ENCODE peak calls at places on chromosomes 6 and 20, in four cellular contexts. One of them, this sample, is unnamed.

GRCh38 chr6:45998524-45998923 is 17.1 kb downstream of the CLIC5 start:
- DNase-seq in Panc1: no peak
- DNase-seq in HepG2: no peak
- DNase-seq in K562: no peak
- DNase-seq in this sample: no peak

GRCh38 chr6:105849741-105850140 is 236.4 kb upstream of the PRDM1 start:
- DNase-seq in Panc1: no peak
- DNase-seq in HepG2: no peak
- DNase-seq in K562: no peak
- DNase-seq in this sample: no peak

GRCh38 chr20:41468994-41469600 is 102.5 kb upstream of the EMILIN3 start:
- DNase-seq in K562: no peak
- DNase-seq in HepG2: no peak
- DNase-seq in Panc1: no peak
- DNase-seq in this sample: no peak

GRCh38 chr20:1266167-1266973 is at the start of gene SNPH:
- DNase-seq in K562: peak
- DNase-seq in Panc1: no peak
- DNase-seq in HepG2: no peak
- DNase-seq in this sample: peak

GRCh38 chr20:36312724-36313441 is 6.7 kb downstream of the DLGAP4 start:
- DNase-seq in Panc1: no peak
- DNase-seq in HepG2: no peak
- DNase-seq in K562: no peak
- DNase-seq in this sample: no peak

GRCh38 chr6:43929511-43929910 is 159.5 kb downstream of the VEGFA start:
- DNase-seq in HepG2: no peak
- DNase-seq in Panc1: no peak
- DNase-seq in K562: no peak
- DNase-seq in this sample: no peak

GRCh38 chr6:132412656-132413500 is 11.6 kb upstream of the MOXD1 start:
- DNase-seq in K562: no peak
- DNase-seq in HepG2: no peak
- DNase-seq in Panc1: no peak
- DNase-seq in this sample: no peak

GRCh38 chr20:35902545-35902941 is 51.8 kb downstream of the SCAND1 start:
- DNase-seq in K562: peak
- DNase-seq in Panc1: no peak
- DNase-seq in HepG2: no peak
- DNase-seq in this sample: no peak

GRCh38 chr20:8152183-8152582 is 20.1 kb downstream of the PLCB1 start:
- DNase-seq in HepG2: no peak
- DNase-seq in K562: no peak
- DNase-seq in Panc1: no peak
- DNase-seq in this sample: no peak

GRCh38 chr20:10671221-10671849 is 2.5 kb downstream of the JAG1 start:
- DNase-seq in HepG2: peak
- DNase-seq in K562: peak
- DNase-seq in Panc1: peak
- DNase-seq in this sample: no peak

GRCh38 chr6:43699564-43700186 is 12.1 kb upstream of the MRPS18A start:
- DNase-seq in HepG2: peak
- DNase-seq in Panc1: no peak
- DNase-seq in K562: no peak
- DNase-seq in this sample: no peak

GRCh38 chr6:79173378-79173777 is 61.1 kb downstream of the HMGN3 start:
- DNase-seq in K562: no peak
- DNase-seq in Panc1: no peak
- DNase-seq in HepG2: no peak
- DNase-seq in this sample: no peak

GRCh38 chr6:52261229-52261628 is 16.9 kb upstream of the IL17F start:
- DNase-seq in K562: no peak
- DNase-seq in HepG2: no peak
- DNase-seq in Panc1: no peak
- DNase-seq in this sample: no peak
- TF ChIP-seq TCF7L2 in K562: no peak
- TF ChIP-seq TCF7L2 in HepG2: no peak
- TF ChIP-seq TCF7L2 in Panc1: no peak
- TF ChIP-seq TCF7L2 in this sample: no peak

DNA sequence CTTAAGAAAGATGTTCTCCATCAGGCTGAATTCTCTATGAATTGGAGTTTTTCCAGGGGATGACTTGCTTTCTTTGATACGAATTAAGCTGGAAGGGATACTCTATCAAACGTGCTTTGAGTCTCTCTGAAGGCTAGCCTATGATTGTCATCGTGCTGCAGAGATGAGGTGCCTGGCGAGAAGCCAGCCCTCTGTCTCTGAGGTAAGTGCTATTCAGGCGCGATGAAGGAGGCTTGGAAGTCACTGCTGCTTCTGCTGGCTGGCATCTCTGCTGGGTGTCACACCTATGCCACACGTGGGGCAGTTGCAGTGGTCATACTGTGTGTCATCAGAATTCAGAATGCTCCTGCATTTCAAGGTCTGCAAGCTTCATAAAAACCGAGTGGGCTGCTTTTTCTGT is 223.7 kb downstream of the TAF4 start:
- DNase-seq in K562: no peak
- DNase-seq in Panc1: no peak
- DNase-seq in HepG2: no peak
- DNase-seq in this sample: no peak
- TF ChIP-seq TCF7L2 in K562: no peak
- TF ChIP-seq TCF7L2 in Panc1: no peak
- TF ChIP-seq TCF7L2 in HepG2: no peak
- TF ChIP-seq TCF7L2 in this sample: no peak

GRCh38 chr20:57620999-57621398 is 773 bp upstream of the ZBP1 start:
- DNase-seq in K562: no peak
- DNase-seq in HepG2: no peak
- DNase-seq in Panc1: no peak
- DNase-seq in this sample: no peak
- TF ChIP-seq TCF7L2 in K562: no peak
- TF ChIP-seq TCF7L2 in HepG2: no peak
- TF ChIP-seq TCF7L2 in Panc1: no peak
- TF ChIP-seq TCF7L2 in this sample: no peak

GRCh38 chr6:83221886-83222479 is 28.8 kb downstream of the RWDD2A start:
- DNase-seq in K562: peak
- DNase-seq in HepG2: peak
- DNase-seq in Panc1: no peak
- DNase-seq in this sample: peak
- TF ChIP-seq TCF7L2 in K562: no peak
- TF ChIP-seq TCF7L2 in HepG2: no peak
- TF ChIP-seq TCF7L2 in Panc1: no peak
- TF ChIP-seq TCF7L2 in this sample: no peak

GRCh38 chr20:6524305-6524704 is 243.2 kb upstream of the BMP2 start:
- DNase-seq in K562: no peak
- DNase-seq in HepG2: no peak
- DNase-seq in Panc1: no peak
- DNase-seq in this sample: no peak
- TF ChIP-seq TCF7L2 in K562: no peak
- TF ChIP-seq TCF7L2 in HepG2: no peak
- TF ChIP-seq TCF7L2 in Panc1: no peak
- TF ChIP-seq TCF7L2 in this sample: no peak

DNA sequence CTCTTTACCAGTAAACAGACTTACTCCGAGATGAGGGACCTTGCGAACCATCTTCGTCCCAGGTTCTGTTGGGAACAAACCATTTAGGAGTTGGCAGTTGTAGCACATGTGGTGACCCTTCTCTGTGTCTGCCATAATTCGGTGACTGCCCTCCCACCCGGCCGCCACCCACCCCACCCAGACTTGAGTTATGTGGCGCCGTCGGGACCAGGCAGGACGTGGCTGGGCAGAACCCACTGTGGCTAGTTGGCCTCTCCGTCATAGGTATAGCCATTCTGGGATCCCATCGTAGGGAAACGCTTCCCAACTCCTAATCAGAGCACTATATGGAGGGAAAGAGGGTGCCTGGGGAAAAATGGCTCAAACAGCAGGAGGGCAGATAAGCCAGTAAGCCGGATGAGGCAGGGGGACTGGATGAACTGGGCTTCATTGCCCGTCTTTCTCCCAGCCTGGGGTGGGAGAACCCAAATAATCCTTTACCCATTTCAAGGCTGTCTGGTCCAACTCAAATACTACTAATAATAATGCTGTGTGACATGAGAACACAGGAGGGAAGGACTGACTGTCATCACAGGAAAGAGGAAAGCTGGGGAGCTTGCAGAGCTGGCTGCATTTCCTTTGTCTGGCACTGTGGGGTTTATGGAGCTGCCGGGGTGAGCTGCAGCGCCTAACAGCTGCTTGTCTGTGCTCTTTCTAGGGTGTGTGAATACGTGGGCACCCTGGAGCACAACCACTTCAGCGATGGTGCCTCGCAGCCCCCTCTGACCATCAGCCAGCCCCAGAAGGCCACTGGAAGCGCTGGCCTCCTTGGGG is 73.0 kb upstream of the PBOV1 start:
- DNase-seq in Panc1: no peak
- DNase-seq in K562: no peak
- DNase-seq in HepG2: no peak
- DNase-seq in this sample: no peak
- TF ChIP-seq TCF7L2 in Panc1: no peak
- TF ChIP-seq TCF7L2 in K562: no peak
- TF ChIP-seq TCF7L2 in HepG2: no peak
- TF ChIP-seq TCF7L2 in this sample: no peak

GRCh38 chr20:23128461-23129125 is 42.5 kb upstream of the CD93 start:
- DNase-seq in Panc1: no peak
- DNase-seq in K562: no peak
- DNase-seq in HepG2: no peak
- DNase-seq in this sample: no peak

GRCh38 chr20:23129256-23129655 is 43.1 kb upstream of the CD93 start:
- DNase-seq in HepG2: no peak
- DNase-seq in K562: no peak
- DNase-seq in Panc1: no peak
- DNase-seq in this sample: no peak

GRCh38 chr20:23125625-23126191 is 39.6 kb upstream of the CD93 start:
- DNase-seq in Panc1: no peak
- DNase-seq in K562: no peak
- DNase-seq in HepG2: no peak
- DNase-seq in this sample: no peak

GRCh38 chr20:23126281-23127061 is 40.3 kb upstream of the CD93 start:
- DNase-seq in HepG2: no peak
- DNase-seq in Panc1: no peak
- DNase-seq in K562: no peak
- DNase-seq in this sample: no peak

DNA sequence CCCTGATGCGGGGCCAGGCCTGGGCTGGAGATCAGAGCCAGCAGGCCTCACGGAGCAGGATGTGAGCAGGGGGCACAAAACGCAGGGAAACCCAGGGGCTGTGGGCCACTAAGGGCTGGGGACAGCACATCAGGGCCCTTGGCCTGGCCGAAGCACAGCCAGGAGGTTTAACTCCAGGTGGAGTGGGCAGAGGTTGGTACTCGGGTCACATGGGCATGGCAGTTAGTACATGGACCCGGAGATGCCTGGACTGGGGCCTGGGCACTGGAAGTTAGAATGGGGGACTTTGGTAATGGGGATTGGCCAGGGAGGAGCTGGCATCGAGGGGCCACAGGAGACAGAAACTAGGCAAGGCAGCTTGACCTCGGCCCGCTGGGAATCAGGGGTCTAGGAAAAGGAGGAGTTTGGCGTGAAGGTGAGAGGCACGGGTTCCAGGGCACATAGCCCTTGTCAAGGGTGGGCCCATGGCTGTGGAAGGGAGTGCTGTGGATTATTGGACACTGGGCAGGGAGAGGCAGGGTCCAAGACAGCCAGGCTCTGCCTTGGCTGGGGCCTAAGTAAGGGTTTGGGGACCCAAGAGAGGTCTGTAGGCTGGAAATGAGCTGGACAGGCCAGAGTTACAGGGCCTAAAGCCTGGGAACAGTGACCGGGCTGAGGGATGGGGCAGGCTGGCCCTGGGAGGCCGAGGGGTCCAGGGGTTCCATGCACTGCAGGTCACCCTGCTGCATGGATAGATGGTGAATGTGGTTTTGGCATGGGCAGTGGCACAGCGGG is 41.6 kb upstream of the CD93 start:
- DNase-seq in HepG2: no peak
- DNase-seq in Panc1: no peak
- DNase-seq in K562: no peak
- DNase-seq in this sample: no peak
- TF ChIP-seq TCF7L2 in HepG2: no peak
- TF ChIP-seq TCF7L2 in Panc1: no peak
- TF ChIP-seq TCF7L2 in K562: no peak
- TF ChIP-seq TCF7L2 in this sample: no peak

This sample was measured in HCT116.